ENCODE peak calls at places on chromosomes 1 and 21, in seven cellular contexts. G, U, H, K, M, J and W are unnamed samples.

GRCh38 chr1:26538480-26539412 is 9.2 kb downstream of the RPS6KA1 start:
- DNase-seq in G (peak), U (peak), H (no peak), K (peak), M (no peak), J (peak), W (peak)

GRCh38 chr1:34696230-34696629 is 58.6 kb upstream of the GJB5 start:
- DNase-seq in G (no peak), U (no peak), H (no peak), K (no peak), M (no peak), J (no peak), W (no peak)

GRCh38 chr1:31771891-31772668 is 7.9 kb upstream of the ADGRB2 start:
- DNase-seq in G (no peak), U (peak), H (no peak), K (no peak), M (no peak), J (no peak), W (no peak)

GRCh38 chr1:156598731-156599432 is 2.4 kb downstream of the GPATCH4 start:
- DNase-seq in G (no peak), U (no peak), H (no peak), K (no peak), M (no peak), J (no peak), W (no peak)

GRCh38 chr21:44527156-44527982 is 12.6 kb downstream of the KRTAP10-1 start:
- DNase-seq in G (no peak), U (no peak), H (no peak), K (no peak), M (no peak), J (no peak), W (peak)

GRCh38 chr1:199447906-199448305 is 579.6 kb upstream of the NR5A2 start:
- DNase-seq in G (peak), U (no peak), H (no peak), K (no peak), M (no peak), J (no peak), W (peak)

GRCh38 chr21:17491716-17492414 is 21.0 kb upstream of the CXADR start:
- DNase-seq in G (peak), U (peak), H (peak), K (peak), M (peak), J (peak), W (no peak)

GRCh38 chr21:45286671-45287437 is 841 bp downstream of the POFUT2 start:
- DNase-seq in G (no peak), U (no peak), H (no peak), K (no peak), M (no peak), J (no peak), W (peak)

GRCh38 chr1:154797175-154797574 is 72.9 kb downstream of the KCNN3 start:
- DNase-seq in G (no peak), U (no peak), H (no peak), K (no peak), M (no peak), J (no peak), W (no peak)

GRCh38 chr1:246669659-246670058 is 54.5 kb upstream of the SCCPDH start:
- DNase-seq in G (no peak), U (no peak), H (no peak), K (no peak), M (no peak), J (no peak), W (no peak)

GRCh38 chr1:208179303-208179702 is 64.9 kb downstream of the PLXNA2 start:
- DNase-seq in G (no peak), U (no peak), H (no peak), K (no peak), M (no peak), J (no peak), W (no peak)

GRCh38 chr1:117615474-117615873 is 9.6 kb downstream of the TENT5C start:
- DNase-seq in G (no peak), U (peak), H (no peak), K (no peak), M (no peak), J (peak), W (no peak)

GRCh38 chr1:229694053-229694693 is 68.1 kb downstream of the URB2 start:
- DNase-seq in G (peak), U (no peak), H (peak), K (peak), M (peak), J (no peak), W (peak)

GRCh38 chr21:25578070-25578961 is 29.0 kb downstream of the MRPL39 start:
- DNase-seq in G (no peak), U (peak), H (no peak), K (no peak), M (no peak), J (no peak), W (no peak)

GRCh38 chr21:46114963-46115362 is 17.1 kb downstream of the COL6A2 start:
- DNase-seq in G (no peak), U (no peak), H (no peak), K (no peak), M (no peak), J (no peak), W (peak)

GRCh38 chr1:193633991-193634390 is 447.6 kb upstream of the B3GALT2 start:
- DNase-seq in G (no peak), U (no peak), H (no peak), K (no peak), M (no peak), J (no peak), W (no peak)

GRCh38 chr1:63731117-63732043 is 42.4 kb upstream of the ROR1 start:
- DNase-seq in G (peak), U (no peak), H (peak), K (no peak), M (peak), J (no peak), W (no peak)

GRCh38 chr1:85283475-85284199 is 7.2 kb upstream of the BCL10 start:
- DNase-seq in G (no peak), U (no peak), H (no peak), K (no peak), M (no peak), J (no peak), W (peak)

GRCh38 chr1:7320661-7321060 is 450.4 kb upstream of the VAMP3 start:
- DNase-seq in G (no peak), U (no peak), H (no peak), K (no peak), M (no peak), J (no peak), W (no peak)

GRCh38 chr1:110339427-110340206 is 440 bp downstream of the RBM15 start:
- DNase-seq in G (no peak), U (peak), H (no peak), K (peak), M (no peak), J (no peak), W (peak)

GRCh38 chr1:202288177-202288576 is 53.6 kb downstream of the UBE2T start:
- DNase-seq in G (no peak), U (no peak), H (no peak), K (no peak), M (no peak), J (no peak), W (no peak)

GRCh38 chr1:174273190-174273589 is 113.9 kb downstream of the RABGAP1L start:
- DNase-seq in G (no peak), U (no peak), H (no peak), K (no peak), M (no peak), J (no peak), W (no peak)

GRCh38 chr1:109397451-109398342 is at the start of gene SORT1:
- DNase-seq in G (peak), U (peak), H (no peak), K (peak), M (peak), J (peak), W (peak)

GRCh38 chr1:7575041-7575400 is 196.1 kb upstream of the VAMP3 start:
- DNase-seq in G (no peak), U (no peak), H (no peak), K (no peak), M (no peak), J (no peak), W (no peak)

GRCh38 chr21:43195131-43196021 is 26.6 kb downstream of the CRYAA start:
- DNase-seq in G (no peak), U (no peak), H (no peak), K (no peak), M (no peak), J (no peak), W (peak)

GRCh38 chr1:232891116-232891515 is 59.3 kb upstream of the NTPCR start:
- DNase-seq in G (peak), U (no peak), H (peak), K (peak), M (peak), J (no peak), W (no peak)

GRCh38 chr1:184162266-184162665 is 110.7 kb downstream of the TSEN15 start:
- DNase-seq in G (no peak), U (no peak), H (no peak), K (no peak), M (no peak), J (no peak), W (no peak)

GRCh38 chr1:155827450-155827849 is 29.6 kb downstream of the GON4L start:
- DNase-seq in G (no peak), U (no peak), H (no peak), K (no peak), M (no peak), J (no peak), W (no peak)

GRCh38 chr1:23537296-23537993 is 6.4 kb upstream of the E2F2 start:
- DNase-seq in G (no peak), U (no peak), H (no peak), K (no peak), M (no peak), J (no peak), W (no peak)

GRCh38 chr1:106600626-106601025 is 455.8 kb upstream of the PRMT6 start:
- DNase-seq in G (no peak), U (no peak), H (no peak), K (no peak), M (no peak), J (no peak), W (no peak)

GRCh38 chr1:182666736-182667135 is 17.7 kb downstream of the RGS8 start:
- DNase-seq in G (no peak), U (no peak), H (no peak), K (no peak), M (no peak), J (no peak), W (no peak)

GRCh38 chr1:14637233-14637632 is 38.7 kb downstream of the KAZN start:
- DNase-seq in G (no peak), U (no peak), H (no peak), K (no peak), M (no peak), J (no peak), W (no peak)

GRCh38 chr1:161952603-161953172 is 71.0 kb downstream of the OLFML2B start:
- DNase-seq in G (no peak), U (no peak), H (no peak), K (no peak), M (no peak), J (no peak), W (no peak)

GRCh38 chr21:38930838-38931237 is 125.1 kb downstream of the ETS2 start:
- DNase-seq in G (peak), U (no peak), H (peak), K (peak), M (peak), J (peak), W (no peak)

GRCh38 chr1:56175211-56175610 is 404.2 kb downstream of the PLPP3 start:
- DNase-seq in G (no peak), U (no peak), H (no peak), K (no peak), M (no peak), J (no peak), W (no peak)

GRCh38 chr1:170663441-170664282 is at the start of gene PRRX1:
- DNase-seq in G (no peak), U (no peak), H (no peak), K (no peak), M (no peak), J (no peak), W (no peak)

GRCh38 chr1:156579472-156579871 is at the start of gene TTC24:
- DNase-seq in G (no peak), U (no peak), H (no peak), K (no peak), M (no peak), J (no peak), W (no peak)

GRCh38 chr1:12521096-12521495 is 96.9 kb downstream of the DHRS3 start:
- DNase-seq in G (no peak), U (no peak), H (no peak), K (no peak), M (peak), J (no peak), W (no peak)